ENCODE peak calls at places on chromosome 1, in seven cellular contexts. F is psoas muscle, H is heart left ventricle, E is left ventricle myocardium inferior, Y is GM23338, D is pancreas, S is spleen. N is an unnamed sample. For H3K4me1, the result is how much of the 10 kb centered on the place peaks cover.

GRCh38 chr1:205592443-205593003 is 39.3 kb downstream of the ELK4 start:
- DNase-seq in Y (no peak), F (no peak), S (peak), D (peak), E (no peak), H (no peak), N (no peak)

GRCh38 chr1:94281361-94282142 is 44.2 kb upstream of the ARHGAP29 start:
- DNase-seq in H (no peak), E (no peak), F (no peak), Y (no peak), D (no peak), S (no peak), N (no peak)

GRCh38 chr1:88799433-88799832 is 91.9 kb downstream of the GTF2B start:
- DNase-seq in S (no peak), E (no peak), D (no peak), H (no peak), Y (no peak), F (no peak), N (no peak)

GRCh38 chr1:101065575-101065974 is 40.0 kb upstream of the DPH5 start:
- DNase-seq in D (no peak), F (no peak), E (no peak), H (no peak), S (no peak), Y (no peak), N (no peak)

GRCh38 chr1:39973503-39974135 is 18.7 kb downstream of the MFSD2A start:
- DNase-seq in E (peak), Y (peak), D (peak), H (peak), S (peak), F (peak), N (peak)

GRCh38 chr1:173202430-173203145 is 4.5 kb downstream of the TNFSF4 start:
- DNase-seq in S (no peak), D (peak), F (no peak), E (no peak), H (no peak), Y (peak), N (peak)

GRCh38 chr1:161335796-161336195 is 21.6 kb downstream of the SDHC start:
- DNase-seq in Y (no peak), E (no peak), F (no peak), H (no peak), S (no peak), D (no peak), N (no peak)

GRCh38 chr1:86517336-86517735 is 29.5 kb upstream of the CLCA4 start:
- DNase-seq in Y (peak), D (no peak), S (no peak), F (no peak), E (no peak), H (no peak), N (no peak)

GRCh38 chr1:54885863-54886723 is 902 bp downstream of the DHCR24 start:
- DNase-seq in D (peak), E (no peak), S (no peak), H (no peak), Y (peak), F (no peak), N (peak)
- H3K4me1 ChIP-seq in D (under half), E (under half), S (under half), H (under half), Y (under half), F (under half), N (under half)

GRCh38 chr1:34759472-34760357 is at the start of gene GJB4:
- DNase-seq in F (no peak), D (no peak), Y (peak), E (no peak), S (peak), H (no peak), N (no peak)
- TF ChIP-seq CTCF in F (no peak), D (no peak), Y (no peak), E (no peak), S (no peak), H (no peak), N (no peak)

DNA sequence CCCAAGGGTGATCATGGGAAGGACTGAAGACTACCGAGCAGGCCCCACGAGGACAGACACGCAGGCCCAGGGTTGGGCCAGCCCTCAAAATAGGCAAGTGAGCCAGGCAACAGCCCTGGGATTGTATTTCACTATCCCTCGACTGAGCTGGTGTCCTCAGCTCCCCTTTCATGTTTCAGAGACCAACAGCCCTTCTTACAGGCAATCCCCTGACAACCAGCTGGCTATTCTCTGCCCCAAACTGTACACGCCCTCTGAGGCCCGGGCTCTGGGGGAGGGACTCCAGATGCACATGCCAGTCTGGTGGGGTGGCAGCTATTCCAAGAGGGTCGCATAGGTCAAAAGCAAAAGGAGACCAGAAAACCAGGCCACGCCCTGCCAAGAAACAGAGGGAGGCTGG is 243.0 kb downstream of the TOMM20 start:
- DNase-seq in D (no peak), F (peak), H (no peak), E (peak), S (no peak), Y (no peak), N (no peak)
- H3K4me1 ChIP-seq in D (under half), F (under half), H (under half), E (under half), S (under half), Y (under half), N (under half)

DNA sequence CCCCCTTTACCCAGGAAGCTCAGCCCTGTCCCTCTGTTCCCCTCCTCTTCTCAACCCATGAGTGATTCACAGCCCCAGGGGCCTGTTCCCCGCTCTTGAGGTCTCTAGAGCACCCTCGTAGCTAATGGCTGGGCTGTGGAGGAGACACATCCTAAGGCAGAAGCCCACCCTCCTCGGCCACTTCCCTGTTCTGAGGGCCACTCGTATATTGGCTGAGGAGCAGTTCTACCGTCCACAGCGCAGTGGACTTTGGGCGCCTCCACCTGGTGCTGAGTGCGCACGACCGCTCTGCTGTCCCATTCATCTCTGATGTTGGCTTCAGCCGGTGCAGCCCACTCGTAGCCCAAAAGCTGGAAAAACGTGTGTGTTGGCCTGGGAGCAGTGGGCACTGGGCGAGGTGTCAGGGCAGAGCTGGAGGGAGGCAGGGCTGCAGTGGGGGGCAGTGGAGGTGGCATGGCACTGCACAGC is 24.5 kb upstream of the PKP1 start:
- DNase-seq in E (no peak), S (peak), D (no peak), F (no peak), H (no peak), Y (no peak), N (no peak)
- TF ChIP-seq CTCF in E (no peak), S (no peak), D (no peak), F (no peak), H (no peak), Y (no peak), N (no peak)

GRCh38 chr1:68174173-68175113 is 57.9 kb downstream of the WLS start:
- DNase-seq in Y (peak), E (no peak), D (peak), F (peak), S (no peak), H (no peak), N (peak)

GRCh38 chr1:68180441-68181164 is 51.7 kb downstream of the WLS start:
- DNase-seq in Y (no peak), E (no peak), D (no peak), S (no peak), F (no peak), H (no peak), N (no peak)

GRCh38 chr1:68178821-68179490 is 53.4 kb downstream of the WLS start:
- DNase-seq in F (no peak), H (no peak), E (no peak), D (no peak), S (no peak), Y (no peak), N (no peak)

GRCh38 chr1:68173283-68174172 is 58.8 kb downstream of the WLS start:
- DNase-seq in E (no peak), S (no peak), F (no peak), D (no peak), Y (no peak), H (no peak), N (no peak)

GRCh38 chr1:68175621-68176398 is 56.5 kb downstream of the WLS start:
- DNase-seq in D (peak), Y (no peak), E (no peak), S (no peak), H (no peak), F (no peak), N (peak)
- H3K4me1 ChIP-seq in D (under half), Y (under half), E (half or more), S (under half), H (under half), F (under half), N (half or more)

N was measured in mucosa of descending colon.